ENCODE peak calls at places on chromosomes 16 and 17, in seven cellular contexts. One of them, this sample, is unnamed.

GRCh38 chr17:52482271-52482670 is 323.8 kb upstream of the CA10 start:
- DNase-seq in mesenchymal stem cell: no peak
- DNase-seq in IMR-90: no peak
- DNase-seq in neuronal stem cell: no peak
- DNase-seq in H1: no peak
- DNase-seq in H9: no peak
- DNase-seq in trophoblast cell: no peak
- DNase-seq in this sample: no peak

GRCh38 chr16:59665618-59666220 is 931.6 kb upstream of the GOT2 start:
- DNase-seq in mesenchymal stem cell: no peak
- DNase-seq in IMR-90: no peak
- DNase-seq in neuronal stem cell: no peak
- DNase-seq in H1: no peak
- DNase-seq in H9: no peak
- DNase-seq in trophoblast cell: no peak
- DNase-seq in this sample: no peak

GRCh38 chr17:68602267-68602644 is 1.1 kb upstream of the FAM20A start:
- DNase-seq in mesenchymal stem cell: no peak
- DNase-seq in IMR-90: no peak
- DNase-seq in neuronal stem cell: no peak
- DNase-seq in H1: no peak
- DNase-seq in H9: no peak
- DNase-seq in trophoblast cell: peak
- DNase-seq in this sample: no peak

GRCh38 chr17:57493625-57494024 is 237.3 kb downstream of the MSI2 start:
- DNase-seq in mesenchymal stem cell: no peak
- DNase-seq in IMR-90: no peak
- DNase-seq in neuronal stem cell: no peak
- DNase-seq in H1: no peak
- DNase-seq in H9: no peak
- DNase-seq in trophoblast cell: no peak
- DNase-seq in this sample: no peak

GRCh38 chr17:81910840-81911276 is 341 bp downstream of the PCYT2 start:
- DNase-seq in mesenchymal stem cell: no peak
- DNase-seq in IMR-90: no peak
- DNase-seq in neuronal stem cell: no peak
- DNase-seq in H1: no peak
- DNase-seq in H9: no peak
- DNase-seq in trophoblast cell: no peak
- DNase-seq in this sample: no peak

GRCh38 chr16:19717781-19718623 is at the start of the genes IQCK and KNOP1:
- DNase-seq in mesenchymal stem cell: peak
- DNase-seq in IMR-90: peak
- DNase-seq in neuronal stem cell: peak
- DNase-seq in H1: peak
- DNase-seq in H9: peak
- DNase-seq in trophoblast cell: peak
- DNase-seq in this sample: peak

GRCh38 chr17:6542577-6542976 is 13.8 kb downstream of the PITPNM3 start:
- DNase-seq in mesenchymal stem cell: no peak
- DNase-seq in IMR-90: no peak
- DNase-seq in neuronal stem cell: no peak
- DNase-seq in H1: no peak
- DNase-seq in H9: no peak
- DNase-seq in trophoblast cell: no peak
- DNase-seq in this sample: no peak

GRCh38 chr17:82962163-82962720 is 117.2 kb upstream of the METRNL start:
- DNase-seq in mesenchymal stem cell: peak
- DNase-seq in IMR-90: peak
- DNase-seq in neuronal stem cell: no peak
- DNase-seq in H1: no peak
- DNase-seq in H9: no peak
- DNase-seq in trophoblast cell: no peak
- DNase-seq in this sample: no peak

GRCh38 chr17:2906907-2907306 is 110.7 kb downstream of the RAP1GAP2 start:
- DNase-seq in mesenchymal stem cell: no peak
- DNase-seq in IMR-90: no peak
- DNase-seq in neuronal stem cell: no peak
- DNase-seq in H1: no peak
- DNase-seq in H9: peak
- DNase-seq in trophoblast cell: no peak
- DNase-seq in this sample: peak

GRCh38 chr16:47872228-47872627 is 283.6 kb downstream of the ABCC12 start:
- DNase-seq in mesenchymal stem cell: no peak
- DNase-seq in IMR-90: no peak
- DNase-seq in neuronal stem cell: no peak
- DNase-seq in H1: no peak
- DNase-seq in H9: no peak
- DNase-seq in trophoblast cell: no peak
- DNase-seq in this sample: no peak

GRCh38 chr17:35241520-35241919 is 1.4 kb upstream of the SLFN5 start:
- DNase-seq in mesenchymal stem cell: no peak
- DNase-seq in IMR-90: no peak
- DNase-seq in neuronal stem cell: no peak
- DNase-seq in H1: no peak
- DNase-seq in H9: peak
- DNase-seq in trophoblast cell: no peak
- DNase-seq in this sample: peak

GRCh38 chr16:46875243-46875642 is 8.9 kb upstream of the GPT2 start:
- DNase-seq in mesenchymal stem cell: no peak
- DNase-seq in IMR-90: no peak
- DNase-seq in neuronal stem cell: no peak
- DNase-seq in H1: no peak
- DNase-seq in H9: no peak
- DNase-seq in trophoblast cell: no peak
- DNase-seq in this sample: no peak

GRCh38 chr16:86661715-86662114 is 83.4 kb downstream of the FOXL1 start:
- DNase-seq in mesenchymal stem cell: peak
- DNase-seq in IMR-90: peak
- DNase-seq in neuronal stem cell: no peak
- DNase-seq in H1: no peak
- DNase-seq in H9: no peak
- DNase-seq in trophoblast cell: no peak
- DNase-seq in this sample: no peak

GRCh38 chr16:28175715-28176114 is 36.0 kb downstream of the XPO6 start:
- DNase-seq in mesenchymal stem cell: no peak
- DNase-seq in IMR-90: no peak
- DNase-seq in neuronal stem cell: no peak
- DNase-seq in H1: no peak
- DNase-seq in H9: no peak
- DNase-seq in trophoblast cell: no peak
- DNase-seq in this sample: no peak

GRCh38 chr17:76213491-76213890 is 26.8 kb downstream of the RNF157 start:
- DNase-seq in mesenchymal stem cell: no peak
- DNase-seq in IMR-90: no peak
- DNase-seq in neuronal stem cell: no peak
- DNase-seq in H1: peak
- DNase-seq in H9: peak
- DNase-seq in trophoblast cell: no peak
- DNase-seq in this sample: no peak

GRCh38 chr17:74157366-74157765 is 46.1 kb upstream of the RPL38 start:
- DNase-seq in mesenchymal stem cell: no peak
- DNase-seq in IMR-90: no peak
- DNase-seq in neuronal stem cell: no peak
- DNase-seq in H1: peak
- DNase-seq in H9: peak
- DNase-seq in trophoblast cell: no peak
- DNase-seq in this sample: no peak

GRCh38 chr16:73339821-73340220 is 291.9 kb upstream of the ZFHX3 start:
- DNase-seq in mesenchymal stem cell: no peak
- DNase-seq in IMR-90: no peak
- DNase-seq in neuronal stem cell: no peak
- DNase-seq in H1: no peak
- DNase-seq in H9: no peak
- DNase-seq in trophoblast cell: no peak
- DNase-seq in this sample: no peak

GRCh38 chr17:77846531-77847085 is 111.9 kb upstream of the TNRC6C start:
- DNase-seq in mesenchymal stem cell: no peak
- DNase-seq in IMR-90: no peak
- DNase-seq in neuronal stem cell: no peak
- DNase-seq in H1: no peak
- DNase-seq in H9: no peak
- DNase-seq in trophoblast cell: no peak
- DNase-seq in this sample: no peak

GRCh38 chr16:54633943-54634362 is 296.7 kb upstream of the IRX5 start:
- DNase-seq in mesenchymal stem cell: no peak
- DNase-seq in IMR-90: no peak
- DNase-seq in neuronal stem cell: no peak
- DNase-seq in H1: peak
- DNase-seq in H9: peak
- DNase-seq in trophoblast cell: peak
- DNase-seq in this sample: peak

GRCh38 chr17:34318474-34318873 is 761 bp upstream of the CCL8 start:
- DNase-seq in mesenchymal stem cell: no peak
- DNase-seq in IMR-90: no peak
- DNase-seq in neuronal stem cell: no peak
- DNase-seq in H1: peak
- DNase-seq in H9: peak
- DNase-seq in trophoblast cell: no peak
- DNase-seq in this sample: peak

GRCh38 chr16:733382-734207 is 6.7 kb downstream of the HAGHL start:
- DNase-seq in mesenchymal stem cell: no peak
- DNase-seq in IMR-90: no peak
- DNase-seq in neuronal stem cell: no peak
- DNase-seq in H1: peak
- DNase-seq in H9: no peak
- DNase-seq in trophoblast cell: no peak
- DNase-seq in this sample: peak

DNA sequence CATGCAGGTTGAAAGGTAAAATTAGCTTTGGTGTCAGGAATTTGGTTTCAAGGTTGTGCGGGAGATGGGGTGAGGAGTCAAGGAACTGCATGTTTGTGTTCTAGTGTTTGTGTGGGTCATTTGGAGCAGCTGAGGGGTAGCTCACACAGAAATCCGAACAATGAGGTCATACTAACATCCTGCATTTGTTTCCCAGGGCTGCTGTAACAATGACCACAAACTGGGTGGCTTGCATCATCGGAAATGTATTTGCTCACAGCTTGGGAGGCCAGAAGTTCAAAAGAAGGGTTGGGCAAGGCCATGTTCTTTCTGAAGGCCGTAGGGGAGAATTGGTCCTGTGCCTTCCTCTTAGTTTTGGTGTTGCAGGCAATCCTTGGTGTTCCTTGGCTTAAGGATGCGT is 287.4 kb downstream of the HAPSTR1 start:
- DNase-seq in mesenchymal stem cell: no peak
- DNase-seq in IMR-90: no peak
- DNase-seq in neuronal stem cell: no peak
- DNase-seq in H1: no peak
- DNase-seq in H9: no peak
- DNase-seq in trophoblast cell: no peak
- DNase-seq in this sample: peak
- H3K18ac ChIP-seq in mesenchymal stem cell: no peak
- H3K18ac ChIP-seq in IMR-90: no peak
- H3K18ac ChIP-seq in neuronal stem cell: no peak
- H3K18ac ChIP-seq in H1: no peak
- H3K18ac ChIP-seq in H9: no peak
- H3K18ac ChIP-seq in trophoblast cell: no peak
- H3K18ac ChIP-seq in this sample: no peak

DNA sequence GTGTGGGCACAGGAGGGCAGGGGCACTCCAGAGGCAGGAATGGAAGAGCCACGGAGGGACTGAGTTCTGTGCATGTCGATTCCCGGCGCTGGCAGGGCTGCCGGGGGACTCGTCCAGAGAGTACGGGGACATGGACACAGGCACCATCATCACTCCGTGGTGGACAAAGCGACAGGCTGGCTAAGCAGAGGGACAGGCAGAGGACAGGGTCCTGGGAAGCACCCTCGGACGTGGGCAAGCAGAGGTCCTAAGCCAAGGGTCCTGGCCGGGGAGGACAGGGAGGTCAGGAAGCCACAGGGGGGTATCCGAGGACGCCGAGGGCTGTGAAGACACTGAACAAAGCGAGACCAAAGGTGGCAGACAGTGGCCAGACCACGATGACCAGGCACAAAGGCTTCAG is 44.3 kb upstream of the ENPP7 start:
- DNase-seq in mesenchymal stem cell: no peak
- DNase-seq in IMR-90: no peak
- DNase-seq in neuronal stem cell: no peak
- DNase-seq in H1: no peak
- DNase-seq in H9: no peak
- DNase-seq in trophoblast cell: no peak
- DNase-seq in this sample: no peak
- H3K18ac ChIP-seq in mesenchymal stem cell: no peak
- H3K18ac ChIP-seq in IMR-90: no peak
- H3K18ac ChIP-seq in neuronal stem cell: peak
- H3K18ac ChIP-seq in H1: no peak
- H3K18ac ChIP-seq in H9: no peak
- H3K18ac ChIP-seq in trophoblast cell: no peak
- H3K18ac ChIP-seq in this sample: no peak

DNA sequence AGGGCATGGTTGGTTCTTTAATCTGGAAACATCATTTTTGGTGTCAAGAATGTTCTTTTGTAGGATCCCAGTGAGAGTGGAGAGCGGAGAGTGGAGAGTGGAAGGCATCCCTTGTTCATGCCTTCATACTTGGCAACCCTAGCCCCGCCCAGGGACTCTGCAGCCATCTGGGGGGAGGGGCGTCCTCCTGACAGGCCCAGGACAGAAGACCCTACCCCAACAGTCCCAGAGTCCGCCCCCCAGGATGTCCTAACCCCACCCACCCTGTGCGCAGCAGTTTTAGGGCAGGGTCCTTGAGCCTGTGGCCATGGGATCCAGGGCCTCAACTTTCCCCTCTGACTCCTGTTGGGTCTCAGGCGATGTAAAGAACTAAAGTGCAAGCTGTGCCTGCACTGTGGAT is 4.5 kb downstream of the SLC26A11 start:
- DNase-seq in mesenchymal stem cell: no peak
- DNase-seq in IMR-90: no peak
- DNase-seq in neuronal stem cell: no peak
- DNase-seq in H1: no peak
- DNase-seq in H9: peak
- DNase-seq in trophoblast cell: no peak
- DNase-seq in this sample: peak
- H3K18ac ChIP-seq in mesenchymal stem cell: no peak
- H3K18ac ChIP-seq in IMR-90: no peak
- H3K18ac ChIP-seq in neuronal stem cell: no peak
- H3K18ac ChIP-seq in H1: no peak
- H3K18ac ChIP-seq in H9: no peak
- H3K18ac ChIP-seq in trophoblast cell: no peak
- H3K18ac ChIP-seq in this sample: no peak

GRCh38 chr16:66007717-66008116 is 358.8 kb upstream of the CDH5 start:
- DNase-seq in mesenchymal stem cell: peak
- DNase-seq in IMR-90: peak
- DNase-seq in neuronal stem cell: no peak
- DNase-seq in H1: no peak
- DNase-seq in H9: no peak
- DNase-seq in trophoblast cell: no peak
- DNase-seq in this sample: no peak

GRCh38 chr16:66006485-66006884 is 360.0 kb upstream of the CDH5 start:
- DNase-seq in mesenchymal stem cell: no peak
- DNase-seq in IMR-90: no peak
- DNase-seq in neuronal stem cell: no peak
- DNase-seq in H1: no peak
- DNase-seq in H9: no peak
- DNase-seq in trophoblast cell: no peak
- DNase-seq in this sample: no peak

GRCh38 chr16:66001432-66001831 is 365.1 kb upstream of the CDH5 start:
- DNase-seq in mesenchymal stem cell: no peak
- DNase-seq in IMR-90: peak
- DNase-seq in neuronal stem cell: no peak
- DNase-seq in H1: no peak
- DNase-seq in H9: no peak
- DNase-seq in trophoblast cell: no peak
- DNase-seq in this sample: no peak

GRCh38 chr16:66004706-66005105 is 361.8 kb upstream of the CDH5 start:
- DNase-seq in mesenchymal stem cell: no peak
- DNase-seq in IMR-90: peak
- DNase-seq in neuronal stem cell: no peak
- DNase-seq in H1: no peak
- DNase-seq in H9: no peak
- DNase-seq in trophoblast cell: no peak
- DNase-seq in this sample: no peak

GRCh38 chr16:66003196-66003595 is 363.3 kb upstream of the CDH5 start:
- DNase-seq in mesenchymal stem cell: peak
- DNase-seq in IMR-90: peak
- DNase-seq in neuronal stem cell: no peak
- DNase-seq in H1: no peak
- DNase-seq in H9: no peak
- DNase-seq in trophoblast cell: no peak
- DNase-seq in this sample: no peak
- H3K18ac ChIP-seq in mesenchymal stem cell: no peak
- H3K18ac ChIP-seq in IMR-90: peak
- H3K18ac ChIP-seq in neuronal stem cell: no peak
- H3K18ac ChIP-seq in H1: no peak
- H3K18ac ChIP-seq in H9: no peak
- H3K18ac ChIP-seq in trophoblast cell: no peak
- H3K18ac ChIP-seq in this sample: no peak